ENCODE peak calls at places on chromosomes 13 and 19, in four cellular contexts. E is HAP-1; Y is M059J; D is CD4-positive, CD25-positive, alpha-beta regulatory T cell. F is an unnamed sample.

GRCh38 chr19:1825909-1826556 is 14.0 kb upstream of the ATP8B3 start:
- DNase-seq in E (peak), Y (peak), D (peak), F (peak)

GRCh38 chr19:19546751-19547162 is 8.7 kb downstream of the CILP2 start:
- DNase-seq in E (no peak), Y (no peak), D (no peak), F (no peak)

GRCh38 chr13:73556902-73557301 is 498.1 kb downstream of the KLF5 start:
- DNase-seq in E (no peak), Y (peak), D (no peak), F (no peak)

GRCh38 chr13:111922086-111922485 is 144.9 kb upstream of the SOX1 start:
- DNase-seq in E (no peak), Y (no peak), D (no peak), F (no peak)

GRCh38 chr19:58374200-58374599 is 6.6 kb downstream of the ZNF837 start:
- DNase-seq in E (no peak), Y (no peak), D (no peak), F (no peak)

GRCh38 chr19:49437231-49437630 is 4.1 kb downstream of the SLC17A7 start:
- DNase-seq in E (no peak), Y (no peak), D (no peak), F (no peak)

GRCh38 chr13:110179116-110179857 is 127.7 kb downstream of the COL4A1 start:
- DNase-seq in E (no peak), Y (peak), D (no peak), F (no peak)

GRCh38 chr19:48746738-48747575 is at the start of gene IZUMO1:
- DNase-seq in E (no peak), Y (peak), D (peak), F (peak)

GRCh38 chr13:113357529-113357928 is 6.4 kb downstream of the GRTP1 start:
- DNase-seq in E (no peak), Y (peak), D (no peak), F (no peak)

GRCh38 chr19:42197375-42197817 is 20.1 kb downstream of the DEDD2 start:
- DNase-seq in E (no peak), Y (no peak), D (no peak), F (no peak)

GRCh38 chr19:35208121-35208520 is 20.4 kb downstream of the FAM187B start:
- DNase-seq in E (no peak), Y (no peak), D (no peak), F (no peak)

GRCh38 chr13:91632071-91632470 is 233.7 kb downstream of the GPC5 start:
- DNase-seq in E (no peak), Y (peak), D (no peak), F (no peak)

GRCh38 chr19:5352229-5352763 is 11.7 kb upstream of the PTPRS start:
- DNase-seq in E (no peak), Y (no peak), D (no peak), F (no peak)

GRCh38 chr13:113596321-113597200 is 12.0 kb downstream of the TFDP1 start:
- DNase-seq in E (no peak), Y (no peak), D (no peak), F (no peak)

GRCh38 chr19:2477732-2478191 is 1.8 kb downstream of the GADD45B start:
- DNase-seq in E (no peak), Y (peak), D (peak), F (no peak)

GRCh38 chr13:31670831-31671617 is 68.3 kb upstream of the RXFP2 start:
- DNase-seq in E (no peak), Y (peak), D (no peak), F (no peak)

GRCh38 chr19:42176990-42177685 is 40.3 kb downstream of the DEDD2 start:
- DNase-seq in E (peak), Y (peak), D (peak), F (peak)

GRCh38 chr19:17424743-17425365 is 5.0 kb downstream of the MVB12A start:
- DNase-seq in E (peak), Y (no peak), D (no peak), F (peak)

GRCh38 chr13:73914119-73914518 is 220.1 kb downstream of the KLF12 start:
- DNase-seq in E (no peak), Y (no peak), D (no peak), F (no peak)

GRCh38 chr13:46864941-46865340 is 31.9 kb downstream of the HTR2A start:
- DNase-seq in E (no peak), Y (no peak), D (no peak), F (no peak)

GRCh38 chr13:68509734-68510621 is 1279.8 kb upstream of the PCDH9 start:
- DNase-seq in E (no peak), Y (no peak), D (no peak), F (no peak)

GRCh38 chr19:50933640-50934039 is 19.2 kb downstream of the KLK5 start:
- DNase-seq in E (no peak), Y (peak), D (no peak), F (no peak)

GRCh38 chr19:46115396-46116109 is 8.9 kb downstream of the IGFL3 start:
- DNase-seq in E (no peak), Y (peak), D (no peak), F (no peak)

GRCh38 chr19:18870531-18871172 is 25.3 kb downstream of the CERS1 start:
- DNase-seq in E (no peak), Y (no peak), D (no peak), F (no peak)

GRCh38 chr19:38653028-38653571 is 5.7 kb downstream of the ACTN4 start:
- DNase-seq in E (no peak), Y (peak), D (no peak), F (no peak)